ENCODE peak calls at places on chromosomes 4 and X, in nine cellular contexts. R is upper lobe of right lung; C is NCI-H524; D is astrocyte of the spinal cord; E is activated naive CD4-positive, alpha-beta T cell treated with anti-CD3 and anti-CD28 coated beads, Interleukin-2, amount 10 ng/mL, durations not matched to agents 7 days and 5 days; L is left lung; B is stimulated activated CD4-positive, alpha-beta T cell treated with anti-CD3 and anti-CD28 coated beads, Interleukin-1b, Interleukin-23, amount 100 ng/mL, for 24 hours; Q is stimulated activated CD8-positive, alpha-beta memory T cell treated with anti-CD3 and anti-CD28 coated beads, Interleukin-4, amount 100 ng/mL, for 48 hours; O is EH. I is an unnamed sample.

GRCh38 chrX:154751121-154751668 is 318 bp upstream of the GAB3 start:
- DNase-seq in R (peak; percentile 68), C (peak; percentile 63), Q (no peak), O (no peak), B (no peak), E (no peak), L (no peak), D (no peak), I (no peak)

GRCh38 chr4:145034727-145035211 is 63.2 kb downstream of the ANAPC10 start:
- DNase-seq in O (peak; percentile 89), C (peak; percentile 75), L (no peak), E (no peak), R (no peak), B (no peak), D (peak; percentile 89), Q (no peak), I (peak; percentile 83)

GRCh38 chr4:177482367-177482766 is 40.1 kb upstream of the AGA start:
- DNase-seq in Q (no peak), D (no peak), R (no peak), E (no peak), C (no peak), B (no peak), L (no peak), O (no peak), I (no peak)

GRCh38 chrX:49108641-49109040 is 14.9 kb downstream of the GPKOW start:
- DNase-seq in E (no peak), Q (no peak), O (no peak), L (no peak), C (no peak), D (no peak), B (no peak), R (no peak), I (no peak)

GRCh38 chrX:133838761-133839676 is 146.4 kb downstream of the GPC3 start:
- DNase-seq in D (peak; percentile 45), E (peak; percentile 32), B (no peak), R (no peak), C (peak; percentile 68), L (no peak), O (peak; percentile 28), Q (peak; percentile 44), I (peak; percentile 93)

GRCh38 chr4:152220201-152220666 is 315.7 kb downstream of the FBXW7 start:
- DNase-seq in C (no peak), B (no peak), D (peak; percentile 21), E (no peak), O (peak; percentile 79), L (no peak), Q (peak; percentile 36), R (no peak), I (peak; percentile 34)

GRCh38 chrX:53262918-53263394 is 18.4 kb downstream of the IQSEC2 start:
- DNase-seq in B (no peak), L (no peak), C (no peak), E (no peak), R (no peak), O (peak; percentile 84), D (peak; percentile 56), Q (peak; percentile 32), I (no peak)

GRCh38 chr4:127870688-127871087 is 10.0 kb upstream of the PLK4 start:
- DNase-seq in Q (no peak), L (no peak), D (peak; percentile 88), E (no peak), O (peak; percentile 95), R (no peak), C (no peak), B (no peak), I (peak; percentile 42)

GRCh38 chrX:38561951-38562719 is 793 bp downstream of the TSPAN7 start:
- DNase-seq in C (peak; percentile 85), E (peak; percentile 20), O (no peak), Q (peak; percentile 23), L (peak; percentile 60), B (no peak), R (peak; percentile 63), D (no peak), I (peak; percentile 39)

GRCh38 chrX:63750846-63751245 is 34.2 kb downstream of the ARHGEF9 start:
- DNase-seq in Q (no peak), C (peak; percentile 91), R (no peak), O (no peak), L (no peak), B (no peak), D (no peak), E (no peak), I (peak; percentile 40)

GRCh38 chrX:150363561-150364346 is 637 bp downstream of the MAMLD1 start:
- DNase-seq in R (peak; percentile 68), L (peak; percentile 73), B (no peak), O (peak; percentile 54), C (peak; percentile 55), Q (peak; percentile 30), E (peak; percentile 36), D (peak; percentile 32), I (peak; percentile 34)